ENCODE peak calls at places on chromosomes 4 and X, in four cellular contexts. C, H, M and R are unnamed samples. For H4K20me1 and H3K79me2, the result is how much of the 10 kb centered on the place peaks cover.

GRCh38 chr4:81421346-81422218 is 50.1 kb downstream of the RASGEF1B start:
- DNase-seq in H (no peak), M (peak), C (peak), R (no peak)

GRCh38 chr4:165207016-165207430 is 338 bp upstream of the KLHL2 start:
- DNase-seq in H (peak), M (peak), C (peak), R (peak)

GRCh38 chr4:25879991-25880641 is 17.3 kb upstream of the SEL1L3 start:
- DNase-seq in C (peak), M (peak), H (peak), R (no peak)

GRCh38 chrX:45710081-45710801 is 509.6 kb upstream of the DIPK2B start:
- DNase-seq in C (peak), H (no peak), M (peak), R (no peak)

GRCh38 chr4:79678472-79679202 is 270.6 kb upstream of the GK2 start:
- DNase-seq in C (peak), H (no peak), M (peak), R (no peak)

GRCh38 chr4:79852305-79852730 is 220.7 kb downstream of the ANTXR2 start:
- DNase-seq in H (no peak), M (peak), C (peak), R (peak)

GRCh38 chrX:43809463-43809862 is 72.8 kb downstream of the MAOB start:
- DNase-seq in C (peak), M (peak), H (no peak), R (no peak)

GRCh38 chr4:174262624-174263444 is 20.6 kb downstream of the FBXO8 start:
- DNase-seq in M (no peak), C (no peak), H (no peak), R (no peak)

GRCh38 chr4:26005764-26006163 is 91.7 kb downstream of the SMIM20 start:
- DNase-seq in M (no peak), C (no peak), H (no peak), R (no peak)

GRCh38 chr4:113469023-113469390 is 292.5 kb downstream of the CAMK2D start:
- DNase-seq in C (peak), M (no peak), H (no peak), R (no peak)

GRCh38 chrX:107718156-107718621 is 57.4 kb downstream of the TSC22D3 start:
- DNase-seq in M (peak), H (peak), C (peak), R (peak)

GRCh38 chr4:3296651-3297050 is 3.8 kb downstream of the RGS12 start:
- DNase-seq in H (no peak), C (no peak), M (no peak), R (no peak)

GRCh38 chr4:64539234-64539849 is 130.1 kb upstream of the TECRL start:
- DNase-seq in C (peak), M (peak), H (peak), R (peak)

GRCh38 chr4:173371292-173372192 is 788 bp downstream of the SAP30 start:
- DNase-seq in M (peak), C (peak), H (peak), R (peak)

GRCh38 chr4:74108457-74109115 is 9.6 kb upstream of the CXCL2 start:
- DNase-seq in C (no peak), H (no peak), M (no peak), R (no peak)

GRCh38 chr4:97153042-97153441 is 990.2 kb downstream of the STPG2 start:
- DNase-seq in H (peak), M (no peak), C (peak), R (no peak)

GRCh38 chrX:31271615-31272471 is 200.0 kb upstream of the FTHL17 start:
- DNase-seq in C (peak), M (peak), H (no peak), R (no peak)

GRCh38 chr4:185573651-185574199 is 38.4 kb upstream of the PDLIM3 start:
- DNase-seq in M (peak), C (peak), H (no peak), R (peak)

GRCh38 chrX:17046478-17047097 is 100.1 kb downstream of the REPS2 start:
- DNase-seq in M (no peak), H (peak), C (peak), R (peak)

GRCh38 chr4:38231626-38232025 is 271.4 kb downstream of the PTTG2 start:
- DNase-seq in M (no peak), H (no peak), C (no peak), R (no peak)

GRCh38 chr4:140151700-140152014 is 2.3 kb downstream of the MAML3 start:
- DNase-seq in H (peak), C (peak), M (peak), R (peak)

GRCh38 chr4:33561259-33561658 is 2683.1 kb downstream of the ARAP2 start:
- DNase-seq in H (no peak), M (no peak), C (no peak), R (no peak)

GRCh38 chr4:176376032-176376614 is 56.4 kb downstream of the SPCS3 start:
- DNase-seq in H (peak), M (peak), C (peak), R (no peak)

GRCh38 chrX:72100824-72101351 is 30.8 kb downstream of the RTL5 start:
- DNase-seq in C (no peak), M (no peak), H (no peak), R (no peak)

GRCh38 chr4:98903963-98904362 is 25.0 kb downstream of the EIF4E start:
- DNase-seq in H (no peak), M (no peak), C (no peak), R (no peak)

GRCh38 chr4:98899277-98899676 is 29.7 kb downstream of the EIF4E start:
- DNase-seq in M (no peak), H (no peak), C (no peak), R (no peak)

GRCh38 chr4:98905834-98906233 is 23.1 kb downstream of the EIF4E start:
- DNase-seq in M (peak), H (no peak), C (peak), R (no peak)

GRCh38 chr4:98905297-98905696 is 23.6 kb downstream of the EIF4E start:
- DNase-seq in M (no peak), C (no peak), H (no peak), R (no peak)

DNA sequence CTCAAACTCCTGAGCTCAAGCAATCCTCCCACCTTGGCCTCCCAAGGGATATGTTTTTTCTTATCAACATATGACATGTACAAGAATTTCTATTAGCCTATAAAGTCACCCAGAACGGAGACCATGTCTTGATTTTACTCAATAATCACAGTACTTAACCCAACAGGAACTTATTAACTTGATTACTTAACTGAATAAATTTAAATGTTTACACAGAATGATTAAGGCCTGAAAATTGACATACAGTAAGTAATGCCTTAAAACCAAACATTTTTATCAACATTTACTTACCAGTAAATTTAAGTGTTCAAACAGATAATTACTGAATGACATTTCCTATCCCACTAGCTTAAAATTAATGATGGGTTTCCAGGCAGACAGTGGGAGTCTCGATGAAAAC is 25.4 kb downstream of the EIF4E start:
- DNase-seq in C (no peak), H (no peak), M (no peak), R (no peak)
- H4K20me1 ChIP-seq in C (under half), H (under half), M (half or more), R (under half)

GRCh38 chr4:152565338-152565737 is 29.4 kb upstream of the FBXW7 start:
- DNase-seq in H (no peak), C (no peak), M (no peak), R (no peak)

GRCh38 chr4:152572417-152573086 is 36.7 kb upstream of the FBXW7 start:
- DNase-seq in C (peak), M (peak), H (no peak), R (no peak)

GRCh38 chr4:152575533-152575932 is 39.6 kb upstream of the FBXW7 start:
- DNase-seq in H (no peak), M (no peak), C (no peak), R (no peak)

GRCh38 chr4:152573861-152574260 is 38.0 kb upstream of the FBXW7 start:
- DNase-seq in H (no peak), C (no peak), M (no peak), R (no peak)

DNA sequence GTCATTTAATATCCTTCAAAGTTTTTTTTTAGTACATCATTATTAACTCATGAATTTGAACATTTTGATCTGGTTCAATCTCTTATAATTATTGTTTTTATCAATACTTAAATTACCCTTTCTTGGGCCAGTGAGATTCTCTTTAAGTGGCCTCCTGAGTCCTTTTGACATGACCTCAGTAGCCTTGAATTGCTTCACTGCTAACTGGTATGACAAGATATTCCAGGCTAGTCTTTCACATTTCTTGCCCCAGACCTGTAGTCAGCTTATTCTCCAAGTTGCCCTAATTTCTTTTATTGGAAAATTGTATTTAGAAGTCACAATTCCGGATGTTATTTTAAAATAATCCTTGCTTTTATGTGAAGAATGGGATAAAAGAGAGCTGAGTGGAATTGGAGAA is 35.4 kb upstream of the FBXW7 start:
- DNase-seq in H (no peak), M (no peak), C (no peak), R (no peak)
- H3K79me2 ChIP-seq in H (under half), M (under half), C (under half), R (under half)

GRCh38 chr4:139018501-139018900 is 2.9 kb downstream of the NOCT start:
- DNase-seq in M (no peak), C (peak), H (no peak), R (no peak)
- H4K20me1 ChIP-seq in M (half or more), C (under half), H (under half), R (under half)

DNA sequence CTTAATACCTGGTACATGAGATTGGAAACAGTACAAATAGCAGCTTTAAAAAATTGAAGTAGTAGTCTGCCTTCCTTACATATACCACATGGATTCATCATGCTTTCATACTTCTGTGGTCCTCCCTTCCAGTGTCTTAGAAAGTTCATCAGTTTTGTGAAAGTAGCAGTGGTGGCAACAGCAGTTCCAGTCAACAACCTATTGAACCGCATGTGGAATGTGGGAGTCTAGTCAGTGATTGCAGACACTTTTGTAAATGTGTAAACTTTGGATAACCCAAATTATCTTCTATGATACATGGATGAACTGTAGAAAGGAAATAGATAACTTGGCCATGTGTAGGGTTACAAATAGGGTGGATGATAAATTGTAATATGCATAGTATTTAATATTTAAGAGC is 34.1 kb downstream of the FNIP2 start:
- DNase-seq in C (no peak), H (no peak), M (no peak), R (no peak)
- H3K79me2 ChIP-seq in C (under half), H (under half), M (half or more), R (under half)

DNA sequence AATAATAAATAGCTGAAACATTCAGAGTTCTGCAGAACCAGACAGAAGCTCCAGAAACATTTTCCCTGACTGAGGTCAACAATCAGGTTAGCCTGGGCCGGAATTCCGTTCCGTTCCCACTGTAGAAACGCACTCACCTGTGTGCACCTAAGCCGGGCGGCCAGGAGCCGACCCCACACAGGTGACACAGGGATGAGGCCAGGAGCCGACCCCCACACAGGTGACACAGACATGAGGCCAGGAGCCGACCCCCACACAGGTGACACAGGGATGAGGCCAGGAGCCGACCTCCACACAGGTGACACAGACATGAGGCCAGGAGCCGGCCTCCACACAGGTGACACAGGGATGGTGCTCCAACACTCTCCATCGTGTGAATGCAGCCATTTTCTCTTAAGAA is 21.9 kb downstream of the FAT1 start:
- DNase-seq in H (no peak), M (no peak), C (no peak), R (no peak)
- H4K20me1 ChIP-seq in H (under half), M (half or more), C (under half), R (under half)